ENCODE peak calls at places on chromosomes 5 and 9, in nine cellular contexts. X is sigmoid colon, H is transverse colon, N is prostate gland, E is GM23338, O is stomach, W is HCT116, Z is K562, I is spleen. G is an unnamed sample.

GRCh38 chr9:123725389-123725788 is 204.5 kb downstream of the DENND1A start:
- DNase-seq in O (no peak), I (no peak), H (no peak), E (peak), X (peak), Z (no peak), W (no peak), N (no peak), G (no peak)

GRCh38 chr5:20572560-20572959 is 584.6 kb upstream of the CDH18 start:
- DNase-seq in N (no peak), O (no peak), H (no peak), E (peak), W (no peak), Z (no peak), I (no peak), X (no peak), G (no peak)

GRCh38 chr5:132055808-132056609 is 4.4 kb upstream of the IL3 start:
- DNase-seq in W (no peak), O (peak), Z (no peak), H (no peak), I (peak), N (no peak), X (peak), E (no peak), G (peak)

GRCh38 chr9:125537442-125538091 is 169.4 kb downstream of the MAPKAP1 start:
- DNase-seq in Z (no peak), I (no peak), W (no peak), O (no peak), E (no peak), H (no peak), N (no peak), X (no peak), G (no peak)

GRCh38 chr9:133844876-133845658 is 106.9 kb upstream of the SARDH start:
- DNase-seq in H (peak), Z (no peak), O (peak), W (no peak), N (no peak), X (peak), I (peak), E (no peak), G (no peak)

GRCh38 chr5:157778121-157778805 is 34.8 kb downstream of the LSM11 start:
- DNase-seq in I (no peak), Z (peak), E (no peak), H (peak), W (peak), O (peak), X (no peak), N (peak), G (no peak)

GRCh38 chr5:115815006-115815692 is 1.3 kb downstream of the CDO1 start:
- DNase-seq in N (no peak), I (no peak), W (no peak), X (no peak), O (no peak), Z (no peak), E (no peak), H (no peak), G (no peak)

GRCh38 chr9:9790216-9790872 is 822.5 kb downstream of the PTPRD start:
- DNase-seq in W (no peak), Z (peak), O (no peak), N (no peak), E (peak), X (no peak), H (peak), I (no peak), G (no peak)

GRCh38 chr5:167919268-167919560 is 372.2 kb upstream of the WWC1 start:
- DNase-seq in I (no peak), H (no peak), N (no peak), X (no peak), W (no peak), E (peak), O (no peak), Z (no peak), G (no peak)

GRCh38 chr5:16901038-16901644 is 34.9 kb downstream of the MYO10 start:
- DNase-seq in W (no peak), Z (no peak), E (peak), O (no peak), H (no peak), N (no peak), X (no peak), I (no peak), G (no peak)
- TF ChIP-seq POLR2AphosphoS5 in W (no peak), Z (no peak), E (no peak), O (no peak), H (no peak), N (no peak), X (no peak), I (no peak), G (no peak)

GRCh38 chr5:141821430-141821925 is 56.7 kb downstream of the PCDH1 start:
- DNase-seq in W (peak), N (no peak), O (no peak), I (no peak), H (no peak), E (peak), X (no peak), Z (peak), G (no peak)
- TF ChIP-seq POLR2AphosphoS5 in W (peak), N (no peak), O (no peak), I (no peak), H (no peak), E (peak), X (peak), Z (no peak), G (no peak)

DNA sequence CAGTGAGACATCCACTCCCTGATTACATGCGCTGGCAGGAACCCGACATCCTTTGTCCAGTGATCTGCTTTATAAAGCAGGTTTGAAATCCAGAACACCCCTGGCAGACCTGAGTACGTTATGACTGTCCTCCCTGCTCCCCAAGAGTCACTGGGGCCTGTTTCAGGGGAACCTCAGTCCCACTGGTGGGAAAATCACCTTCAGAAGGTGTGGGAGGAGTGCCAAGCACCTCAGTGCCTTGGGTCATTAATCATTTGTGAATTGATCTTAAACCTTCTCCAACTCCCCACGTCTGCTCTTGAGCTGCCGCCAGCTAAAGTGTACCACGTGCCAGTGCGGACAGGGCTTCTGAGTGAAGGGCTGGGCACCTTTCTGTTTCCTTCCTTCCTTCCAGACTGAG is 16.2 kb downstream of the SLC6A3 start:
- DNase-seq in N (no peak), X (peak), I (peak), W (no peak), E (no peak), H (no peak), Z (no peak), O (peak), G (no peak)
- TF ChIP-seq POLR2AphosphoS5 in N (no peak), X (no peak), I (no peak), W (no peak), E (no peak), H (no peak), Z (no peak), O (no peak), G (no peak)

GRCh38 chr5:140605879-140606278 is 27.1 kb downstream of the CD14 start:
- DNase-seq in O (no peak), I (no peak), X (no peak), H (no peak), W (no peak), Z (no peak), N (no peak), E (no peak), G (no peak)

GRCh38 chr5:140611020-140611521 is 21.9 kb downstream of the CD14 start:
- DNase-seq in W (no peak), E (no peak), N (no peak), Z (peak), I (no peak), H (no peak), X (no peak), O (no peak), G (no peak)

GRCh38 chr5:140603739-140604138 is 29.2 kb downstream of the CD14 start:
- DNase-seq in E (no peak), H (no peak), N (no peak), X (no peak), W (no peak), O (no peak), I (no peak), Z (no peak), G (no peak)

GRCh38 chr5:140607031-140607430 is 25.9 kb downstream of the CD14 start:
- DNase-seq in O (no peak), H (no peak), E (no peak), W (no peak), N (no peak), Z (no peak), I (no peak), X (no peak), G (no peak)

GRCh38 chr5:140608730-140609520 is 24.1 kb downstream of the CD14 start:
- DNase-seq in W (no peak), I (no peak), Z (no peak), E (no peak), O (peak), X (peak), N (peak), H (peak), G (no peak)
- TF ChIP-seq POLR2AphosphoS5 in W (no peak), I (no peak), Z (no peak), E (no peak), O (no peak), X (peak), N (peak), H (no peak), G (no peak)

DNA sequence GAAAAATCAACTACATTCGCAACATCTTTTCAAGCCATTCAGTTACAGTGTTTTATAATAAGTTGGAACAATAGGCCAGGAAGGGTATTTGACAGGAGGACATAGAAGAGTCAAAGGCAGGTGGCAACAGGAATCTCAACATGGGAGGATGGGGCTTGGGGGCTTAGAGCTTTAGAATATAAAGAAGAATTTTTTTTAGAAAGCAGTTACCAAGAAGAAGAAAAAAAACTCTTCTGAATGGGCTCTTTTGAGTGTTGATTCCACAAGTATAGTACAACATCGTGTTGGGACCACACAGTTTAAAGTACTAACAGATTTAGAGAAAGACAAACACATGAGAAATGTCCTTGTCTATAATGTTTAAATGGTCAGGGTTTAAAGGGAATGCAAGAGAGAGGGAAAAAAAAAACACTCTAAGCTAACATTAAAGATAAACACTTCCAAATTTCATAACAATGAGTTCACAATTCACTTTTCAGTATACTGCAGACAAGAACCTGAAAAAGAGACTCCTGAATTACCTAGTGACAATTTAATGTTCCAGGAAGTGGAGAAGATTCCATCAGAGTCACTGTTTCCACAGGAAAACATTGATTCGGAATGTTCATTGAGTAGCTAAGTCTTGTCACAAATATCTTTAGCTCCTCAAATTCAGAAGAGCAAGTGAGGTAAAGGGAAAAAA is 282.3 kb downstream of the DEPDC1B start:
- DNase-seq in O (no peak), I (no peak), X (no peak), W (no peak), Z (no peak), H (no peak), N (no peak), E (no peak), G (no peak)
- TF ChIP-seq POLR2AphosphoS5 in O (no peak), I (no peak), X (no peak), W (no peak), Z (no peak), H (no peak), N (no peak), E (no peak), G (no peak)

GRCh38 chr9:91589101-91589553 is 165.5 kb upstream of the NFIL3 start:
- DNase-seq in H (peak), O (no peak), Z (no peak), E (no peak), I (peak), X (peak), W (no peak), N (peak), G (no peak)
- TF ChIP-seq POLR2AphosphoS5 in H (no peak), O (peak), Z (no peak), E (no peak), I (no peak), X (peak), W (no peak), N (peak), G (no peak)

GRCh38 chr5:1004598-1005361 is 3.8 kb upstream of the NKD2 start:
- DNase-seq in X (peak), W (no peak), Z (peak), E (peak), N (peak), O (peak), H (peak), I (peak), G (no peak)
- TF ChIP-seq POLR2AphosphoS5 in X (peak), W (no peak), Z (no peak), E (no peak), N (no peak), O (no peak), H (no peak), I (peak), G (no peak)

GRCh38 chr9:86333651-86334050 is 20.6 kb downstream of the TUT7 start:
- DNase-seq in W (no peak), X (no peak), E (no peak), I (no peak), H (no peak), O (no peak), Z (no peak), N (no peak), G (no peak)

GRCh38 chr9:86340356-86341006 is 13.7 kb downstream of the TUT7 start:
- DNase-seq in H (no peak), Z (no peak), O (no peak), X (no peak), N (no peak), E (no peak), W (no peak), I (no peak), G (no peak)

GRCh38 chr9:86336058-86336457 is 18.2 kb downstream of the TUT7 start:
- DNase-seq in I (no peak), W (no peak), H (no peak), X (no peak), Z (no peak), N (no peak), O (no peak), E (no peak), G (no peak)

GRCh38 chr9:86341007-86341491 is 13.2 kb downstream of the TUT7 start:
- DNase-seq in H (no peak), Z (no peak), O (no peak), E (no peak), I (no peak), N (no peak), W (no peak), X (no peak), G (no peak)

GRCh38 chr9:86337469-86338107 is 16.6 kb downstream of the TUT7 start:
- DNase-seq in X (no peak), O (no peak), W (no peak), E (no peak), Z (no peak), N (no peak), H (no peak), I (no peak), G (no peak)
- TF ChIP-seq POLR2AphosphoS5 in X (no peak), O (no peak), W (no peak), E (no peak), Z (no peak), N (no peak), H (no peak), I (no peak), G (no peak)

GRCh38 chr5:171986772-171987171 is 19.7 kb downstream of the FBXW11 start:
- DNase-seq in W (no peak), Z (peak), H (no peak), E (peak), X (no peak), I (no peak), O (no peak), N (no peak), G (no peak)
- TF ChIP-seq POLR2AphosphoS5 in W (no peak), Z (no peak), H (no peak), E (no peak), X (no peak), I (no peak), O (no peak), N (no peak), G (no peak)

DNA sequence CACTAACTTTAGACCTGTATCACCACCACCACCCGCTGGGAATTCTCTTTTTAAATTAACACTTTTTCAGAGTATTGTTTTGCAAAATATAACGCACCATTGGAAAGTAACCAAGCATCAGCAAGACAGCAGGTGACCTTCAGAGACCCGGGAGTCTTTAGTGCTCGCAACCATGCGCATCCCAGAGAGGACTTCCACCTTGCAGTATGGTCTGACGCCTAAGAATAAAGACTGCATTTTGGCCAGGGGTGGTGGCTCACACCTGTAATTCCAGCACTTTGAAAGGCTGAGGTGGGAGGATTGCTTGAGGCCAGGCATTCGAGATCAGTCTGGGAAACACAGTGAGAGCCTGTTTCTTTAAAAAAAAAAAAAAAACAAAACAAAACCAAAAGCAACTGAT is 113.8 kb downstream of the MED27 start:
- DNase-seq in E (peak), H (no peak), X (no peak), O (no peak), W (no peak), I (no peak), N (no peak), Z (no peak), G (no peak)
- TF ChIP-seq POLR2AphosphoS5 in E (no peak), H (no peak), X (no peak), O (no peak), W (no peak), I (no peak), N (no peak), Z (no peak), G (no peak)